ENCODE peak calls at places on chromosomes 11 and 22, in seven cellular contexts. D, L, T, S, X, G and C are unnamed samples.

GRCh38 chr11:110518809-110519514 is 89.2 kb downstream of the FDX1 start:
- DNase-seq in T (no peak), L (no peak), X (no peak), G (no peak), S (no peak), D (no peak), C (no peak)

GRCh38 chr22:23557036-23557435 is 23.1 kb downstream of the IGLL1 start:
- DNase-seq in X (peak), S (no peak), D (no peak), T (no peak), G (no peak), L (no peak), C (no peak)

GRCh38 chr11:9757809-9758675 is 94.2 kb downstream of the SWAP70 start:
- DNase-seq in L (peak), T (peak), X (peak), S (peak), G (peak), D (peak), C (peak)

GRCh38 chr11:77302752-77303151 is 1.3 kb upstream of the GDPD4 start:
- DNase-seq in T (no peak), S (no peak), D (no peak), L (no peak), G (no peak), X (no peak), C (no peak)

GRCh38 chr11:105181521-105181920 is 42.0 kb upstream of the CARD18 start:
- DNase-seq in D (no peak), L (peak), X (no peak), G (no peak), T (no peak), S (no peak), C (no peak)

GRCh38 chr11:28257761-28258160 is 149.6 kb downstream of the METTL15 start:
- DNase-seq in T (no peak), D (no peak), G (no peak), X (no peak), S (no peak), L (no peak), C (no peak)

GRCh38 chr11:134236834-134237556 is 12.5 kb downstream of the VPS26B start:
- DNase-seq in X (no peak), S (no peak), L (no peak), T (no peak), G (no peak), D (no peak), C (no peak)

GRCh38 chr11:66333896-66334604 is 2.2 kb downstream of the RIN1 start:
- DNase-seq in X (peak), D (no peak), S (no peak), G (no peak), T (no peak), L (no peak), C (no peak)

GRCh38 chr11:8871283-8871775 is 39.7 kb upstream of the AKIP1 start:
- DNase-seq in D (no peak), G (no peak), T (peak), L (peak), S (no peak), X (no peak), C (peak)

GRCh38 chr11:67776834-67777530 is 102.6 kb upstream of the ALDH3B2 start:
- DNase-seq in G (no peak), L (no peak), T (no peak), S (no peak), X (no peak), D (no peak), C (no peak)

GRCh38 chr11:114847599-114847998 is 169.3 kb downstream of the NXPE2 start:
- DNase-seq in D (no peak), X (no peak), S (no peak), L (no peak), T (no peak), G (no peak), C (no peak)

GRCh38 chr11:125373426-125374391 is 122.4 kb downstream of the FEZ1 start:
- DNase-seq in L (no peak), S (no peak), X (peak), D (no peak), G (no peak), T (no peak), C (peak)

GRCh38 chr22:39243443-39244072 is 1.2 kb downstream of the PDGFB start:
- DNase-seq in L (no peak), X (no peak), T (no peak), G (no peak), D (no peak), S (peak), C (peak)

GRCh38 chr11:3865388-3866193 is 10.1 kb downstream of the STIM1 start:
- DNase-seq in G (no peak), L (peak), X (no peak), T (no peak), S (no peak), D (no peak), C (no peak)

GRCh38 chr11:123474994-123475393 is 44.9 kb downstream of the GRAMD1B start:
- DNase-seq in T (no peak), L (no peak), S (no peak), X (no peak), G (no peak), D (no peak), C (no peak)

GRCh38 chr11:33724644-33725035 is 11.6 kb downstream of the CD59 start:
- DNase-seq in T (no peak), L (no peak), D (no peak), X (no peak), S (no peak), G (no peak), C (no peak)

GRCh38 chr11:14110629-14111028 is 148.1 kb downstream of the SPON1 start:
- DNase-seq in X (no peak), D (no peak), S (no peak), T (no peak), L (no peak), G (no peak), C (no peak)

GRCh38 chr22:50714150-50714549 is 23.9 kb upstream of the ACR start:
- DNase-seq in D (no peak), X (peak), G (no peak), T (no peak), S (no peak), L (no peak), C (no peak)

GRCh38 chr22:24420072-24420976 is 7.1 kb upstream of the ADORA2A start:
- DNase-seq in X (peak), D (no peak), G (no peak), T (no peak), L (no peak), S (no peak), C (no peak)

GRCh38 chr22:43399338-43399979 is 12.4 kb upstream of the MPPED1 start:
- DNase-seq in D (no peak), G (no peak), L (no peak), S (no peak), X (peak), T (peak), C (no peak)